ENCODE peak calls at places on chromosomes 2 and 18, in eight cellular contexts. L, X, P, N, M, R, B and K are unnamed samples.

GRCh38 chr2:80459028-80459427 is 154.5 kb upstream of the LRRTM1 start:
- DNase-seq in N (no peak), X (no peak), L (no peak), P (no peak), B (peak; percentile 31), M (no peak), R (no peak), K (no peak)

GRCh38 chr2:101116841-101117552 is 34.2 kb downstream of the TBC1D8 start:
- DNase-seq in M (no peak), B (no peak), R (no peak), L (no peak), X (no peak), P (no peak), N (no peak), K (no peak)

GRCh38 chr2:204655101-204655500 is 109.8 kb downstream of the PARD3B start:
- DNase-seq in L (no peak), M (no peak), X (no peak), B (no peak), P (no peak), R (peak; percentile 76), N (no peak), K (no peak)

GRCh38 chr2:210287301-210287700 is 27.7 kb downstream of the MYL1 start:
- DNase-seq in X (no peak), N (no peak), B (no peak), R (no peak), L (no peak), M (no peak), P (no peak), K (no peak)

GRCh38 chr2:237432484-237433092 is 18.6 kb upstream of the COL6A3 start:
- DNase-seq in N (peak; percentile 76), L (no peak), B (no peak), M (peak; percentile 76), R (peak; percentile 99), P (no peak), X (no peak), K (no peak)

GRCh38 chr2:232368311-232368731 is 10.2 kb upstream of the ALPP start:
- DNase-seq in M (no peak), L (no peak), B (no peak), N (no peak), P (no peak), X (no peak), R (peak; percentile 78), K (no peak)

GRCh38 chr18:59353079-59353680 is 5.9 kb downstream of the LMAN1 start:
- DNase-seq in N (no peak), M (no peak), P (no peak), X (no peak), B (no peak), L (no peak), R (peak; percentile 7), K (no peak)

GRCh38 chr2:198102120-198102519 is 297.7 kb downstream of the PLCL1 start:
- DNase-seq in L (no peak), R (no peak), P (no peak), X (no peak), B (no peak), N (no peak), M (no peak), K (no peak)

GRCh38 chr18:30970201-30970816 is 72.2 kb downstream of the DSC3 start:
- DNase-seq in N (no peak), P (no peak), X (no peak), B (no peak), L (no peak), M (no peak), R (peak; percentile 40), K (no peak)

GRCh38 chr2:168369087-168369486 is 87.0 kb upstream of the CERS6 start:
- DNase-seq in X (no peak), L (no peak), P (no peak), B (no peak), M (no peak), N (no peak), R (no peak), K (no peak)

GRCh38 chr2:62180960-62181359 is 15.0 kb upstream of the B3GNT2 start:
- DNase-seq in L (no peak), X (no peak), M (no peak), R (no peak), P (no peak), B (no peak), N (no peak), K (no peak)

GRCh38 chr2:27380626-27381556 is at the start of gene ZNF513:
- DNase-seq in M (peak; percentile 90), L (peak; percentile 92), P (peak; percentile 91), X (peak; percentile 90), R (peak; percentile 99), B (peak; percentile 94), N (peak; percentile 84), K (peak; percentile 99)

GRCh38 chr2:74205586-74205985 is 7.2 kb downstream of the MTHFD2 start:
- DNase-seq in N (no peak), L (no peak), X (no peak), P (no peak), M (no peak), R (no peak), B (peak; percentile 2), K (no peak)

GRCh38 chr2:189024861-189025618 is 50.9 kb downstream of the COL3A1 start:
- DNase-seq in X (no peak), P (no peak), N (no peak), B (no peak), R (peak; percentile 55), M (no peak), L (no peak), K (no peak)

GRCh38 chr2:70684846-70685622 is 83.0 kb downstream of the ADD2 start:
- DNase-seq in R (no peak), M (no peak), X (no peak), L (no peak), N (no peak), P (no peak), B (no peak), K (no peak)

GRCh38 chr2:204982303-204982702 is 437.0 kb downstream of the PARD3B start:
- DNase-seq in N (no peak), M (no peak), R (peak; percentile 15), B (no peak), P (no peak), X (no peak), L (no peak), K (no peak)

GRCh38 chr2:28750316-28751101 is 1.1 kb upstream of the PPP1CB start:
- DNase-seq in P (no peak), M (no peak), R (peak; percentile 84), L (no peak), X (no peak), N (no peak), B (peak; percentile 22), K (no peak)

GRCh38 chr2:58512878-58513277 is 271.8 kb upstream of the FANCL start:
- DNase-seq in N (no peak), X (no peak), B (no peak), R (no peak), M (no peak), P (no peak), L (no peak), K (no peak)

GRCh38 chr18:15005313-15006130 is 257.6 kb downstream of the ANKRD30B start:
- DNase-seq in L (no peak), N (no peak), B (no peak), X (no peak), M (no peak), P (no peak), R (no peak), K (no peak)

GRCh38 chr2:36670881-36671595 is 25.5 kb upstream of the VIT start:
- DNase-seq in N (no peak), M (no peak), P (no peak), X (no peak), B (no peak), L (no peak), R (peak; percentile 72), K (no peak)

GRCh38 chr2:44674473-44675299 is 266.8 kb upstream of the SIX3 start:
- DNase-seq in P (no peak), B (no peak), X (no peak), L (no peak), R (no peak), M (no peak), N (no peak), K (no peak)

GRCh38 chr2:234218261-234219180 is 168.0 kb downstream of the SPP2 start:
- DNase-seq in N (no peak), M (no peak), R (peak; percentile 4), X (no peak), P (no peak), L (peak; percentile 13), B (no peak), K (no peak)